ENCODE peak calls at places on chromosomes 16 and 17, in seven cellular contexts. U is Panc1, R is heart left ventricle, K is HAP-1, W is breast epithelium, E is cardiac muscle cell, L is GM23248. C is an unnamed sample. For H3K4me1 and H3K9me3, the result is how much of the 10 kb centered on the place peaks cover.

GRCh38 chr17:57186231-57187019 is 69.9 kb upstream of the MSI2 start:
- DNase-seq in W (no peak), R (peak), L (no peak), K (no peak), E (no peak), U (no peak), C (no peak)

GRCh38 chr17:43994272-43995149 is 9.9 kb upstream of the NAGS start:
- DNase-seq in W (peak), L (peak), K (peak), R (peak), E (peak), U (no peak), C (peak)

GRCh38 chr16:30025156-30025555 is 2.2 kb downstream of the C16orf92 start:
- DNase-seq in R (no peak), L (no peak), K (no peak), E (no peak), U (no peak), W (no peak), C (no peak)

GRCh38 chr17:78316867-78317816 is 42.7 kb downstream of the SOCS3 start:
- DNase-seq in W (no peak), K (peak), U (no peak), E (peak), R (no peak), L (peak), C (no peak)

GRCh38 chr17:71910002-71910401 is 210.8 kb upstream of the SOX9 start:
- DNase-seq in L (no peak), E (no peak), R (no peak), W (no peak), K (no peak), U (no peak), C (no peak)

GRCh38 chr17:74780443-74781238 is 4.5 kb upstream of the NAT9 start:
- DNase-seq in U (no peak), K (peak), W (no peak), R (no peak), L (no peak), E (no peak), C (no peak)

GRCh38 chr17:30519707-30520106 is 42.5 kb downstream of the GOSR1 start:
- DNase-seq in U (no peak), K (no peak), R (no peak), E (peak), L (peak), W (no peak), C (no peak)

GRCh38 chr17:64418506-64419339 is 28.1 kb upstream of the PECAM1 start:
- DNase-seq in R (no peak), E (peak), W (no peak), K (no peak), U (no peak), L (peak), C (peak)

DNA sequence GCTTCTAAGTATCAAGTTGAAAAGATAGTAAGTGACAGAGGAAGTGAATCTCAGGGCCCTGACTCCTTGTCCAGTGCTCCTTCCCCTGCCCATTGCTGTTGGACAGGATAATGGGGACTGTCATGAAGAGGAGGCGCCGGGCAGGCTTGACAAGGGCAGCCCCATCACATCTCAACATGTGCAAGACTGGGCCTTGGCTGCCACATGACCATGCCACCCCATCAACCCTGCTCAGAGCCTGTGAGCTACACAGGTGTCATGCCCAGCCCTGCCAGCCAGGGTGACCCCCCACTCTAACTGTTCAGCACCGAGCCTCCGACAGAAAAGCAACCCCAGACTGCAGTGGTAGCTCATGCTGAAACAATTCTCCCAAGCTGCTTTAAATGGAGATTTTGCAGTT is 171.6 kb downstream of the C16orf78 start:
- DNase-seq in U (no peak), E (no peak), R (no peak), K (no peak), W (no peak), L (no peak), C (no peak)
- H3K4me1 ChIP-seq in U (under half), E (under half), R (under half), K (under half), W (under half), L (under half), C (under half)

GRCh38 chr16:46883690-46884512 is at the start of gene GPT2:
- DNase-seq in U (peak), W (peak), K (peak), L (peak), R (peak), E (peak), C (peak)
- H3K4me3 ChIP-seq in U (peak), W (peak), K (peak), L (peak), R (peak), E (peak), C (peak)

GRCh38 chr17:70071127-70071526 is 3.9 kb upstream of the KCNJ16 start:
- DNase-seq in E (no peak), U (no peak), W (no peak), K (no peak), L (no peak), R (no peak), C (no peak)

GRCh38 chr17:70072900-70073299 is 2.1 kb upstream of the KCNJ16 start:
- DNase-seq in W (no peak), K (no peak), R (no peak), L (no peak), E (no peak), U (no peak), C (no peak)

GRCh38 chr17:70070297-70071027 is 4.6 kb upstream of the KCNJ16 start:
- DNase-seq in E (no peak), R (no peak), U (no peak), W (no peak), K (no peak), L (no peak), C (no peak)

GRCh38 chr17:70071620-70072019 is 3.4 kb upstream of the KCNJ16 start:
- DNase-seq in R (no peak), W (no peak), K (no peak), L (no peak), E (no peak), U (no peak), C (no peak)

GRCh38 chr17:70067104-70067503 is 7.9 kb upstream of the KCNJ16 start:
- DNase-seq in U (no peak), E (no peak), L (no peak), K (no peak), R (no peak), W (no peak), C (no peak)
- H3K9me3 ChIP-seq in U (under half), E (under half), L (under half), K (under half), R (under half), W (under half), C (under half)

DNA sequence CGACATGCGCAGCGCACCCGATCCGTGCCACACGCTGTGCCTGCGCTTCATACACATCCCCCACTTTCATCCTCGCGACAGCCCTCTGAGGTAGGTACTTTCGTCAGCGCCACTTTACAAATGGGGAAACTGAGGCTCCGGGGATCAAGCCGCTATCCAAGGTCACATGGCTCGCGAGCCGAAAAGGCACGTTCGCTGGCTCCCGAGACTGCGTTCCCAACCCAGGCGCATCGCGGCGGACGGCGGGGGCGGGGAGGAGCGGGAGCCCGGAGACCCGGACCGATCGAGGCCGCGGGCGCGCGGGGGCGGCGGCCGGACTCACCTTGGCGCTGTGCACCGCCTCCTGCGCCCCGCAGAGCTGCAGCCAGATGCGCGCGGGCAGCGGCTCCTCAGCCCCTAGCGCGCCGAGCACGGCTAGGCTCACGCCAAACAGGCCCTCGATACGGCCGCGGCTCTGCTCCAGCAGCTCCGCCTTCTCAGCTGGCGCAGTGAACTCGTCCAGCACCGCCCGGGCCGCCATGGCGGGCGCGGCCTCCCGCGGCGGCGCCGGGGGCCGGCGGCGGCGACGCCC is 442 bp downstream of the N4BP1 start:
- DNase-seq in E (peak), U (no peak), K (peak), W (no peak), R (peak), L (peak), C (peak)
- H3K4me1 ChIP-seq in E (under half), U (under half), K (under half), W (under half), R (half or more), L (under half), C (half or more)